ENCODE peak calls at places on chromosomes 7 and 10, in five cellular contexts. One of them, this sample, is unnamed.

GRCh38 chr10:104331208-104331838 is 6.9 kb downstream of the ITPRIP start:
- DNase-seq in A673: peak
- DNase-seq in BJ: no peak
- DNase-seq in HCT116: peak
- DNase-seq in progenitor cell of endocrine pancreas: no peak
- DNase-seq in this sample: peak

GRCh38 chr7:33395340-33395739 is 266.0 kb downstream of the BBS9 start:
- DNase-seq in A673: no peak
- DNase-seq in BJ: no peak
- DNase-seq in HCT116: no peak
- DNase-seq in progenitor cell of endocrine pancreas: no peak
- DNase-seq in this sample: no peak

GRCh38 chr10:103238506-103239252 is 7.0 kb upstream of the RPEL1 start:
- DNase-seq in A673: peak
- DNase-seq in BJ: no peak
- DNase-seq in HCT116: peak
- DNase-seq in progenitor cell of endocrine pancreas: no peak
- DNase-seq in this sample: peak

GRCh38 chr10:16049775-16050174 is 189.5 kb upstream of the MINDY3 start:
- DNase-seq in A673: no peak
- DNase-seq in BJ: no peak
- DNase-seq in HCT116: no peak
- DNase-seq in progenitor cell of endocrine pancreas: no peak
- DNase-seq in this sample: no peak

GRCh38 chr7:138161600-138162081 is 85.4 kb downstream of the AKR1D1 start:
- DNase-seq in A673: peak
- DNase-seq in BJ: peak
- DNase-seq in HCT116: peak
- DNase-seq in progenitor cell of endocrine pancreas: peak
- DNase-seq in this sample: peak

GRCh38 chr10:19658622-19659233 is 157.5 kb upstream of the PLXDC2 start:
- DNase-seq in A673: no peak
- DNase-seq in BJ: no peak
- DNase-seq in HCT116: no peak
- DNase-seq in progenitor cell of endocrine pancreas: no peak
- DNase-seq in this sample: no peak

GRCh38 chr7:45677311-45677900 is 103.2 kb downstream of the ADCY1 start:
- DNase-seq in A673: no peak
- DNase-seq in BJ: no peak
- DNase-seq in HCT116: no peak
- DNase-seq in progenitor cell of endocrine pancreas: no peak
- DNase-seq in this sample: no peak

GRCh38 chr7:7428806-7429205 is 106.9 kb downstream of the COL28A1 start:
- DNase-seq in A673: no peak
- DNase-seq in BJ: peak
- DNase-seq in HCT116: no peak
- DNase-seq in progenitor cell of endocrine pancreas: no peak
- DNase-seq in this sample: peak

GRCh38 chr7:46230298-46231295 is 309.5 kb upstream of the IGFBP3 start:
- DNase-seq in A673: no peak
- DNase-seq in BJ: no peak
- DNase-seq in HCT116: no peak
- DNase-seq in progenitor cell of endocrine pancreas: no peak
- DNase-seq in this sample: peak

GRCh38 chr7:33669251-33669670 is 236.1 kb upstream of the BMPER start:
- DNase-seq in A673: peak
- DNase-seq in BJ: no peak
- DNase-seq in HCT116: no peak
- DNase-seq in progenitor cell of endocrine pancreas: no peak
- DNase-seq in this sample: no peak

GRCh38 chr7:113730309-113730955 is 188.4 kb downstream of the PPP1R3A start:
- DNase-seq in A673: no peak
- DNase-seq in BJ: no peak
- DNase-seq in HCT116: no peak
- DNase-seq in progenitor cell of endocrine pancreas: no peak
- DNase-seq in this sample: no peak

GRCh38 chr10:33310853-33311252 is 23.6 kb downstream of the NRP1 start:
- DNase-seq in A673: no peak
- DNase-seq in BJ: no peak
- DNase-seq in HCT116: no peak
- DNase-seq in progenitor cell of endocrine pancreas: no peak
- DNase-seq in this sample: no peak

GRCh38 chr10:33306126-33306525 is 28.3 kb downstream of the NRP1 start:
- DNase-seq in A673: no peak
- DNase-seq in BJ: no peak
- DNase-seq in HCT116: no peak
- DNase-seq in progenitor cell of endocrine pancreas: no peak
- DNase-seq in this sample: no peak

GRCh38 chr10:33306756-33307519 is 27.5 kb downstream of the NRP1 start:
- DNase-seq in A673: no peak
- DNase-seq in BJ: no peak
- DNase-seq in HCT116: no peak
- DNase-seq in progenitor cell of endocrine pancreas: no peak
- DNase-seq in this sample: peak

GRCh38 chr10:33309410-33309809 is 25.1 kb downstream of the NRP1 start:
- DNase-seq in A673: no peak
- DNase-seq in BJ: no peak
- DNase-seq in HCT116: no peak
- DNase-seq in progenitor cell of endocrine pancreas: no peak
- DNase-seq in this sample: no peak

GRCh38 chr10:33307835-33308234 is 26.6 kb downstream of the NRP1 start:
- DNase-seq in A673: no peak
- DNase-seq in BJ: no peak
- DNase-seq in HCT116: no peak
- DNase-seq in progenitor cell of endocrine pancreas: no peak
- DNase-seq in this sample: no peak
- TF ChIP-seq CTCF in A673: no peak
- TF ChIP-seq CTCF in BJ: no peak
- TF ChIP-seq CTCF in HCT116: no peak
- TF ChIP-seq CTCF in progenitor cell of endocrine pancreas: no peak
- TF ChIP-seq CTCF in this sample: no peak

DNA sequence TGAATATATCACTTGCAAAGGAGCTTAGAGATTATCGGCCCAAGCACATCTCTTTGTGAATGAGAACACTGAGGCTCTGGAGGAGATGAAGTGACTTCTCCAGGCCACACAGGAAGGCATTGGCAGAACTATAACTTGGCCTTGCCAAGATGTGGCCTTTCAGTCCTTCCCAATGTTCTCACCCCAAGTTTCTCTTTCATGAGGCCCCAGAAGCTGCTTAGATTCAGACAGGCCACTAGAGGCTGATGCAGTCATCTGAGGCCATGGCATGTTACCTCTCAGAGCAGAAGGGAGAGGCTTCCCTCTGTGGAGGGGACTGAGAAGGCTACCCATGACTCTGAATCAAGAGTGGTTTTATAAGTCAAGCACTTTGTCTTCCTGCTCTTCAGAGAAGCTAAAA is 1003.7 kb downstream of the LRMDA start:
- DNase-seq in A673: no peak
- DNase-seq in BJ: no peak
- DNase-seq in HCT116: no peak
- DNase-seq in progenitor cell of endocrine pancreas: no peak
- DNase-seq in this sample: no peak
- TF ChIP-seq CTCF in A673: no peak
- TF ChIP-seq CTCF in BJ: peak
- TF ChIP-seq CTCF in HCT116: no peak
- TF ChIP-seq CTCF in progenitor cell of endocrine pancreas: no peak
- TF ChIP-seq CTCF in this sample: peak

GRCh38 chr10:122567056-122567660 is 6.6 kb downstream of the DMBT1 start:
- DNase-seq in A673: peak
- DNase-seq in BJ: no peak
- DNase-seq in HCT116: peak
- DNase-seq in progenitor cell of endocrine pancreas: no peak
- DNase-seq in this sample: no peak
- TF ChIP-seq CTCF in A673: peak
- TF ChIP-seq CTCF in BJ: peak
- TF ChIP-seq CTCF in HCT116: peak
- TF ChIP-seq CTCF in progenitor cell of endocrine pancreas: peak
- TF ChIP-seq CTCF in this sample: peak

GRCh38 chr7:1193593-1194424 is 33.8 kb upstream of the ZFAND2A start:
- DNase-seq in A673: peak
- DNase-seq in BJ: no peak
- DNase-seq in HCT116: peak
- DNase-seq in progenitor cell of endocrine pancreas: no peak
- DNase-seq in this sample: peak
- TF ChIP-seq CTCF in A673: peak
- TF ChIP-seq CTCF in BJ: peak
- TF ChIP-seq CTCF in HCT116: peak
- TF ChIP-seq CTCF in progenitor cell of endocrine pancreas: no peak
- TF ChIP-seq CTCF in this sample: peak